ENCODE peak calls at places on chromosomes 12 and 14, in nine cellular contexts. G is MV-4-11; K is Peyer's patch; E is heart right ventricle; D is activated naive CD4-positive, alpha-beta T cell; H is activated CD4-positive, alpha-beta memory T cell treated with anti-CD3 and anti-CD28 coated beads for 36 hours; P is amniotic epithelial cell; Z is SW480; N is foreskin fibroblast. B is an unnamed sample.

GRCh38 chr12:15931590-15932053 is 20.5 kb downstream of the DERA start:
- DNase-seq in G (no peak), K (no peak), E (no peak), D (no peak), H (no peak), P (no peak), Z (no peak), N (no peak), B (no peak)

GRCh38 chr14:91142214-91142668 is 28.4 kb downstream of the DGLUCY start:
- DNase-seq in G (peak), K (no peak), E (no peak), D (no peak), H (peak), P (no peak), Z (no peak), N (no peak), B (no peak)

GRCh38 chr14:68424443-68425172 is 368.3 kb downstream of the ZFP36L1 start:
- DNase-seq in G (no peak), K (no peak), E (no peak), D (no peak), H (no peak), P (no peak), Z (no peak), N (no peak), B (no peak)

GRCh38 chr12:46373303-46374182 is 970 bp upstream of the SLC38A2 start:
- DNase-seq in G (peak), K (peak), E (peak), D (peak), H (peak), P (peak), Z (peak), N (no peak), B (peak)

GRCh38 chr12:3278681-3279414 is 201.7 kb downstream of the TSPAN9 start:
- DNase-seq in G (no peak), K (no peak), E (no peak), D (no peak), H (no peak), P (peak), Z (no peak), N (no peak), B (no peak)

GRCh38 chr12:22069851-22070250 is 23.8 kb downstream of the CMAS start:
- DNase-seq in G (no peak), K (no peak), E (no peak), D (no peak), H (no peak), P (no peak), Z (no peak), N (no peak), B (no peak)

GRCh38 chr14:104773505-104774452 is 20.8 kb downstream of the SIVA1 start:
- DNase-seq in G (no peak), K (no peak), E (no peak), D (no peak), H (no peak), P (no peak), Z (no peak), N (no peak), B (no peak)

GRCh38 chr12:60872850-60873713 is 1277.3 kb downstream of the SLC16A7 start:
- DNase-seq in G (no peak), K (no peak), E (no peak), D (no peak), H (no peak), P (no peak), Z (no peak), N (no peak), B (no peak)

GRCh38 chr14:61545716-61546455 is 149.4 kb upstream of the HIF1A start:
- DNase-seq in G (no peak), K (no peak), E (no peak), D (no peak), H (no peak), P (no peak), Z (no peak), N (no peak), B (no peak)

GRCh38 chr12:64610092-64610659 is at the start of gene RASSF3:
- DNase-seq in G (peak), K (peak), E (peak), D (peak), H (peak), P (peak), Z (peak), N (peak), B (peak)

GRCh38 chr12:22467190-22467589 is 77.2 kb downstream of the C2CD5 start:
- DNase-seq in G (no peak), K (no peak), E (no peak), D (no peak), H (no peak), P (no peak), Z (no peak), N (peak), B (no peak)

GRCh38 chr14:60946773-60947172 is 34.1 kb downstream of the TRMT5 start:
- DNase-seq in G (no peak), K (no peak), E (no peak), D (no peak), H (no peak), P (no peak), Z (no peak), N (no peak), B (no peak)

GRCh38 chr12:78562358-78563205 is 302.0 kb upstream of the SYT1 start:
- DNase-seq in G (no peak), K (no peak), E (no peak), D (no peak), H (no peak), P (peak), Z (peak), N (peak), B (no peak)

GRCh38 chr12:78192979-78193378 is 362.3 kb downstream of the NAV3 start:
- DNase-seq in G (no peak), K (no peak), E (no peak), D (no peak), H (no peak), P (peak), Z (no peak), N (peak), B (no peak)

GRCh38 chr12:43069768-43070221 is 480.2 kb upstream of the PRICKLE1 start:
- DNase-seq in G (no peak), K (no peak), E (peak), D (no peak), H (no peak), P (peak), Z (no peak), N (peak), B (peak)

GRCh38 chr12:6214633-6215032 is 14.4 kb downstream of the CD9 start:
- DNase-seq in G (no peak), K (no peak), E (no peak), D (no peak), H (no peak), P (no peak), Z (no peak), N (no peak), B (no peak)

GRCh38 chr12:20268121-20268732 is 100.1 kb upstream of the PDE3A start:
- DNase-seq in G (peak), K (no peak), E (no peak), D (no peak), H (no peak), P (peak), Z (no peak), N (no peak), B (no peak)

GRCh38 chr14:95336192-95336760 is 16.6 kb upstream of the CLMN start:
- DNase-seq in G (no peak), K (no peak), E (no peak), D (no peak), H (no peak), P (no peak), Z (no peak), N (no peak), B (no peak)

GRCh38 chr14:58133739-58134138 is 18.3 kb downstream of the ARMH4 start:
- DNase-seq in G (no peak), K (no peak), E (no peak), D (no peak), H (no peak), P (peak), Z (no peak), N (peak), B (no peak)

GRCh38 chr12:49703647-49704137 is 3.5 kb downstream of the FMNL3 start:
- DNase-seq in G (peak), K (no peak), E (no peak), D (no peak), H (peak), P (peak), Z (no peak), N (peak), B (no peak)

GRCh38 chr12:26058818-26059217 is 66.0 kb downstream of the BHLHE41 start:
- DNase-seq in G (no peak), K (no peak), E (no peak), D (no peak), H (no peak), P (no peak), Z (no peak), N (no peak), B (no peak)

GRCh38 chr12:109951751-109952150 is 44.4 kb downstream of the GIT2 start:
- DNase-seq in G (no peak), K (no peak), E (peak), D (no peak), H (no peak), P (peak), Z (no peak), N (peak), B (no peak)

GRCh38 chr14:88910386-88910785 is 85.9 kb downstream of the TTC8 start:
- DNase-seq in G (no peak), K (no peak), E (no peak), D (no peak), H (no peak), P (no peak), Z (no peak), N (no peak), B (no peak)

GRCh38 chr14:49766839-49767238 is 1.1 kb upstream of the KLHDC2 start:
- DNase-seq in G (no peak), K (no peak), E (no peak), D (no peak), H (no peak), P (peak), Z (peak), N (no peak), B (no peak)

GRCh38 chr12:110693731-110694130 is 4.8 kb upstream of the HVCN1 start:
- DNase-seq in G (peak), K (no peak), E (no peak), D (no peak), H (no peak), P (peak), Z (no peak), N (peak), B (no peak)

GRCh38 chr12:64030155-64030554 is 185.7 kb downstream of the SRGAP1 start:
- DNase-seq in G (no peak), K (no peak), E (no peak), D (no peak), H (no peak), P (peak), Z (no peak), N (no peak), B (no peak)

GRCh38 chr12:81303935-81304334 is 226.1 kb downstream of the ACSS3 start:
- DNase-seq in G (no peak), K (no peak), E (no peak), D (no peak), H (no peak), P (no peak), Z (no peak), N (no peak), B (no peak)

GRCh38 chr14:72104011-72104613 is 171.9 kb downstream of the RGS6 start:
- DNase-seq in G (peak), K (no peak), E (no peak), D (no peak), H (peak), P (no peak), Z (peak), N (no peak), B (no peak)

GRCh38 chr12:53476769-53477209 is 22.5 kb downstream of the MAP3K12 start:
- DNase-seq in G (no peak), K (no peak), E (no peak), D (no peak), H (no peak), P (peak), Z (no peak), N (no peak), B (no peak)

GRCh38 chr12:97169922-97170321 is 262.9 kb downstream of the NEDD1 start:
- DNase-seq in G (no peak), K (no peak), E (no peak), D (no peak), H (no peak), P (no peak), Z (no peak), N (no peak), B (no peak)

GRCh38 chr12:67645571-67645970 is 3.0 kb upstream of the DYRK2 start:
- DNase-seq in G (no peak), K (no peak), E (no peak), D (no peak), H (no peak), P (peak), Z (no peak), N (peak), B (no peak)

GRCh38 chr14:31024577-31025334 is 693 bp upstream of the AP4S1 start:
- DNase-seq in G (no peak), K (no peak), E (no peak), D (no peak), H (no peak), P (peak), Z (peak), N (no peak), B (no peak)

GRCh38 chr14:72401632-72402428 is 469.6 kb downstream of the RGS6 start:
- DNase-seq in G (peak), K (no peak), E (no peak), D (no peak), H (peak), P (no peak), Z (peak), N (no peak), B (no peak)

GRCh38 chr12:92553389-92553788 is 149.4 kb upstream of the PLEKHG7 start:
- DNase-seq in G (no peak), K (no peak), E (peak), D (no peak), H (no peak), P (no peak), Z (no peak), N (no peak), B (peak)

GRCh38 chr12:32726286-32726685 is 29.4 kb downstream of the YARS2 start:
- DNase-seq in G (no peak), K (no peak), E (no peak), D (no peak), H (no peak), P (no peak), Z (no peak), N (no peak), B (no peak)

GRCh38 chr14:92759679-92760523 is 11.5 kb upstream of the LGMN start:
- DNase-seq in G (no peak), K (no peak), E (no peak), D (no peak), H (peak), P (no peak), Z (no peak), N (no peak), B (no peak)

GRCh38 chr14:89040080-89040437 is 215.6 kb downstream of the TTC8 start:
- DNase-seq in G (no peak), K (no peak), E (no peak), D (no peak), H (no peak), P (no peak), Z (no peak), N (no peak), B (no peak)

GRCh38 chr14:50763386-50764007 is 67.5 kb downstream of the NIN start:
- DNase-seq in G (no peak), K (no peak), E (no peak), D (no peak), H (no peak), P (peak), Z (no peak), N (peak), B (no peak)

GRCh38 chr14:69996197-69996596 is 117.0 kb downstream of the SMOC1 start:
- DNase-seq in G (peak), K (no peak), E (no peak), D (no peak), H (no peak), P (peak), Z (no peak), N (peak), B (no peak)